ENCODE peak calls at places on chromosomes 16 and 17, in nine cellular contexts. U is left lobe of liver; B is stimulated activated CD4-positive, alpha-beta T cell treated with anti-CD3 and anti-CD28 coated beads, Interleukin-15, amount 100 ng/mL, for 1 hour; E is uterus; W is fibroblast of pulmonary artery; Z is fibroblast of the aortic adventitia; Y is D341Med; H is SHP77; K is Right ventricle myocardium superior. R is an unnamed sample.

GRCh38 chr17:33725675-33726271 is 432.7 kb upstream of the ASIC2 start:
- DNase-seq in U (peak), B (no peak), E (no peak), W (peak), Z (peak), Y (peak), H (peak), K (peak), R (peak)

GRCh38 chr17:410674-411401 is 58.2 kb upstream of the RPH3AL start:
- DNase-seq in U (no peak), B (no peak), E (peak), W (peak), Z (peak), Y (no peak), H (peak), K (no peak), R (peak)

GRCh38 chr17:76481091-76481655 is 13.8 kb downstream of the AANAT start:
- DNase-seq in U (no peak), B (no peak), E (no peak), W (no peak), Z (no peak), Y (no peak), H (no peak), K (no peak), R (no peak)

GRCh38 chr17:13753151-13753550 is 151.4 kb upstream of the HS3ST3A1 start:
- DNase-seq in U (no peak), B (no peak), E (no peak), W (no peak), Z (no peak), Y (no peak), H (no peak), K (no peak), R (no peak)

GRCh38 chr16:88616320-88616719 is 22.1 kb upstream of the IL17C start:
- DNase-seq in U (peak), B (no peak), E (no peak), W (no peak), Z (no peak), Y (no peak), H (no peak), K (no peak), R (no peak)

GRCh38 chr17:31321481-31321880 is at the start of gene EVI2A:
- DNase-seq in U (no peak), B (no peak), E (no peak), W (peak), Z (peak), Y (no peak), H (no peak), K (no peak), R (peak)

GRCh38 chr17:41734139-41734948 is at the start of gene HAP1:
- DNase-seq in U (no peak), B (no peak), E (no peak), W (peak), Z (peak), Y (peak), H (peak), K (no peak), R (no peak)

GRCh38 chr17:35630530-35631148 is 43.5 kb downstream of the AP2B1 start:
- DNase-seq in U (no peak), B (no peak), E (no peak), W (peak), Z (peak), Y (no peak), H (no peak), K (no peak), R (peak)

GRCh38 chr16:29816694-29817441 is 916 bp downstream of the PAGR1 start:
- DNase-seq in U (peak), B (peak), E (peak), W (peak), Z (peak), Y (peak), H (peak), K (peak), R (peak)

GRCh38 chr16:11783319-11784047 is 13.6 kb downstream of the ZC3H7A start:
- DNase-seq in U (no peak), B (no peak), E (no peak), W (peak), Z (peak), Y (no peak), H (no peak), K (no peak), R (no peak)

GRCh38 chr16:27776556-27776955 is 226.6 kb downstream of the KATNIP start:
- DNase-seq in U (no peak), B (no peak), E (no peak), W (no peak), Z (no peak), Y (no peak), H (no peak), K (peak), R (no peak)

GRCh38 chr17:50909765-50910661 is 43.9 kb upstream of the TOB1 start:
- DNase-seq in U (peak), B (peak), E (no peak), W (no peak), Z (no peak), Y (no peak), H (no peak), K (peak), R (no peak)

GRCh38 chr16:3879258-3879886 is 1.1 kb downstream of the CREBBP start:
- DNase-seq in U (peak), B (no peak), E (no peak), W (no peak), Z (no peak), Y (peak), H (no peak), K (peak), R (no peak)

GRCh38 chr16:16004314-16004749 is 54.9 kb downstream of the ABCC1 start:
- DNase-seq in U (no peak), B (no peak), E (no peak), W (peak), Z (peak), Y (no peak), H (no peak), K (no peak), R (peak)

GRCh38 chr16:67441289-67441753 is 10.4 kb downstream of the HSD11B2 start:
- DNase-seq in U (peak), B (no peak), E (peak), W (no peak), Z (no peak), Y (peak), H (peak), K (peak), R (no peak)

GRCh38 chr16:27222499-27223225 is 19.3 kb downstream of the KDM8 start:
- DNase-seq in U (peak), B (no peak), E (peak), W (peak), Z (peak), Y (no peak), H (peak), K (peak), R (peak)

GRCh38 chr17:54891176-54891821 is 9.4 kb upstream of the TOM1L1 start:
- DNase-seq in U (no peak), B (no peak), E (no peak), W (peak), Z (peak), Y (peak), H (peak), K (no peak), R (peak)

GRCh38 chr16:21116148-21116693 is 34.4 kb downstream of the DNAH3 start:
- DNase-seq in U (no peak), B (no peak), E (no peak), W (peak), Z (no peak), Y (no peak), H (no peak), K (no peak), R (peak)

GRCh38 chr17:28572294-28573099 is 1.2 kb upstream of the PIGS start:
- DNase-seq in U (no peak), B (no peak), E (no peak), W (no peak), Z (no peak), Y (no peak), H (no peak), K (peak), R (no peak)

GRCh38 chr16:88943131-88943664 is 33.8 kb downstream of the CBFA2T3 start:
- DNase-seq in U (no peak), B (no peak), E (no peak), W (no peak), Z (no peak), Y (no peak), H (no peak), K (no peak), R (no peak)